ENCODE peak calls at places on chromosomes 12 and 14, in eight cellular contexts. W is body of pancreas, X is lower lobe of right lung, T is fibroblast of the aortic adventitia, I is adrenal gland, K is OCI-LY7, L is Calu3, V is MCF 10A. O is an unnamed sample.

GRCh38 chr12:77324763-77325468 is 259.5 kb upstream of the E2F7 start:
- DNase-seq in L (peak; percentile 82), K (peak; percentile 35), T (peak; percentile 68), X (peak; percentile 72), V (peak; percentile 75), I (peak; percentile 47), W (peak; percentile 61), O (peak; percentile 86)

GRCh38 chr12:43789941-43790340 is 16.2 kb downstream of the TWF1 start:
- DNase-seq in K (no peak), T (peak; percentile 81), I (no peak), W (peak; percentile 24), V (peak; percentile 10), L (no peak), X (no peak), O (no peak)

GRCh38 chr14:39114073-39114838 is at the start of gene GEMIN2:
- DNase-seq in I (peak; percentile 93), L (peak; percentile 87), K (peak; percentile 98), X (peak; percentile 95), W (peak; percentile 96), V (peak; percentile 96), T (peak; percentile 96), O (peak; percentile 89)

GRCh38 chr14:95063391-95063790 is 93.9 kb downstream of the DICER1 start:
- DNase-seq in V (no peak), X (no peak), I (no peak), K (no peak), W (no peak), T (no peak), L (no peak), O (no peak)

GRCh38 chr12:30794591-30795409 is 40.0 kb upstream of the CAPRIN2 start:
- DNase-seq in T (peak; percentile 95), L (peak; percentile 72), V (peak; percentile 92), I (peak; percentile 55), W (peak; percentile 4), K (no peak), X (no peak), O (peak; percentile 42)

GRCh38 chr12:50986961-50987737 is 34.8 kb downstream of the HIGD1C start:
- DNase-seq in I (peak; percentile 62), T (peak; percentile 75), V (peak; percentile 67), X (no peak), K (peak; percentile 72), L (peak; percentile 27), W (peak; percentile 69), O (peak; percentile 21)

GRCh38 chr12:24948452-24948815 is 467 bp downstream of the BCAT1 start:
- DNase-seq in I (no peak), K (peak; percentile 59), V (no peak), L (no peak), W (peak; percentile 17), X (no peak), T (peak; percentile 66), O (no peak)

GRCh38 chr12:103657331-103657730 is 70.3 kb downstream of the STAB2 start:
- DNase-seq in K (no peak), X (no peak), I (no peak), L (no peak), V (peak; percentile 13), T (peak; percentile 37), W (no peak), O (no peak)

GRCh38 chr12:64450711-64451486 is 1.0 kb upstream of the TBK1 start:
- DNase-seq in K (peak; percentile 44), W (no peak), V (peak; percentile 28), I (no peak), T (peak; percentile 27), L (no peak), X (no peak), O (no peak)

GRCh38 chr12:64452559-64453329 is 824 bp downstream of the TBK1 start:
- DNase-seq in X (no peak), W (peak; percentile 51), K (peak; percentile 15), V (peak; percentile 90), I (no peak), T (peak; percentile 91), L (peak; percentile 49), O (no peak)

GRCh38 chr12:64456119-64456518 is 4.2 kb downstream of the TBK1 start:
- DNase-seq in W (no peak), T (no peak), I (no peak), X (no peak), K (no peak), L (no peak), V (no peak), O (no peak)

GRCh38 chr12:64450057-64450640 is 1.8 kb upstream of the TBK1 start:
- DNase-seq in T (no peak), K (no peak), L (no peak), X (no peak), I (no peak), W (no peak), V (no peak), O (no peak)

DNA sequence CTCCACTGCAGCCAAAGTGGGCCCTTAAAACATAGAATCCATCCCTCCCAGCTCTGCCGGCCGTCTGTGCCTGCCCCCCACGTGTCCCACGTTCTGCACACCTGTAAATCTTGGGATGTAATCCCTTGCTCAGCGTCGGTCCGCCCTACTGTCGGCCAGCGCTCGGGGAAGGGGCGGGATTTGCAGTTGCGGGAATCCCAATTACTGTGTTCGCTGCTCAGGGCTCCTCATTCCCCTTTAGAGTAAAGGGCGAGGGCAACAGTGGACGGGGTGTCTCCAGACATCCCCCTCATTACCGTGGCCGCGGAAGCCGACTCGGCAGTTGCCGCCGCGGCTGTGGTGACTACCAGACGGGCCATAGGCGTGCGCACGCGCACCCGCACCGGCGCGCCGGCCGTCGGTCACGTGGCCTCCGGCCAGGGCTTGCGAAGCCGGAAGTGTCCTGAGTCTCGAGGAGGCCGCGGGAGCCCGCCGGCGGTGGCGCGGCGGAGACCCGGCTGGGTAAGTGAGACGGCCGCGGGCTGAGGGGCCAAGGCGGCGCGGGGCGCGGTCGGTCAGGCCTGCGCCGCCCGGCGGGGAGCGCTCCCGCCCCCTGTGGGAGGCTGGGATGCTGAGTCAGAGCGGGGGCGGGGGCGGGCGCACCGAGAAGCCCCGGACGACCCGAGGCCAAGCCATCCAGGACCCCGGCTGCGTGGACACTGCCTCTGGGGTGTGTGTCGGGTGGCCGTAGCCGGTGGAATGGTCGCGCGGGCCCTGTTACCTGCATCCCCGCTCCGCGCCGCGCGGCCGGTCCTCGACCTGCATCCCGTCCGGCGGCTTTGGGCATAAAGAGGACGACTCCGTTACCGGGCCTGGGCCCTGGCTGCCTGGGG is at the start of gene TBK1:
- DNase-seq in K (peak; percentile 90), L (peak; percentile 96), I (peak; percentile 91), T (peak; percentile 81), W (peak; percentile 92), X (peak; percentile 94), V (peak; percentile 81), O (peak; percentile 88)
- TF ChIP-seq CTCF in K (no peak), L (no peak), I (peak; percentile 12), T (no peak), W (no peak), X (no peak), V (no peak), O (no peak)

GRCh38 chr14:24392327-24393098 is 6.3 kb upstream of the NYNRIN start:
- DNase-seq in K (no peak), X (no peak), T (peak; percentile 57), V (peak; percentile 35), W (no peak), I (no peak), L (peak; percentile 71), O (no peak)
- TF ChIP-seq CTCF in K (peak; percentile 53), X (no peak), T (peak; percentile 22), V (no peak), W (no peak), I (no peak), L (no peak), O (no peak)

GRCh38 chr14:106838991-106839769 is 1312.8 kb downstream of the TMEM121 start:
- DNase-seq in I (no peak), K (no peak), L (no peak), W (no peak), X (no peak), V (no peak), T (no peak), O (no peak)

GRCh38 chr14:106842687-106843086 is 1316.3 kb downstream of the TMEM121 start:
- DNase-seq in X (no peak), K (peak; percentile 10), I (no peak), V (peak; percentile 29), W (peak; percentile 33), T (no peak), L (peak; percentile 79), O (no peak)

GRCh38 chr14:106837870-106838269 is 1311.5 kb downstream of the TMEM121 start:
- DNase-seq in X (no peak), I (no peak), L (no peak), V (no peak), T (no peak), K (peak; percentile 8), W (no peak), O (no peak)

GRCh38 chr14:106841701-106842100 is 1315.3 kb downstream of the TMEM121 start:
- DNase-seq in I (peak; percentile 53), W (no peak), X (no peak), K (no peak), V (peak; percentile 49), T (no peak), L (no peak), O (no peak)

DNA sequence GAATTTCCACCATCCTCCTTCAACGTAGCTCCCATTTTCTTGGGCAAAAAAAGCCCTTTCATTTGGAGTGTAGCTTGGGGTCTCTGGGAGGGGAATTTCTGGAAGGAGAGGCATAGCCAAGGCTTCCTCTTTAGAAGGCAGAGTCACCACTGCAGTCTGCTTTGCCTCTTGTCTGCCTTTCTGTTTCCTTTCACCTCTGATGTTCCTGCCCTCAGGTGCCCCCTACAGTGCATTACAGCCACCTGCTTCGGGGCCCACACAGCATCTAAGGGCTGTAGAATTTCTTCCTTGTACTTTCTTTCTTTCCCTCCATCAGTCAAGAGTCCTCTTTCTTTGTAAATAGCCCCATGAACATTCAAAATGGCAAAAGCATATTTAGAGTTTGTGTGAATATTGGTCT is 1313.9 kb downstream of the TMEM121 start:
- DNase-seq in V (no peak), I (no peak), L (no peak), X (no peak), W (no peak), T (no peak), K (peak; percentile 74), O (no peak)
- TF ChIP-seq CTCF in V (no peak), I (no peak), L (no peak), X (no peak), W (no peak), T (no peak), K (peak; percentile 71), O (no peak)

GRCh38 chr12:47741340-47741703 is 16.0 kb upstream of the ENDOU start:
- DNase-seq in X (peak; percentile 80), T (no peak), I (peak; percentile 78), V (peak; percentile 73), K (peak; percentile 56), L (peak; percentile 65), W (peak; percentile 73), O (no peak)

GRCh38 chr12:47739297-47739696 is 14.0 kb upstream of the ENDOU start:
- DNase-seq in X (no peak), L (no peak), W (no peak), K (no peak), T (no peak), I (no peak), V (no peak), O (no peak)

GRCh38 chr12:47737936-47738335 is 12.6 kb upstream of the ENDOU start:
- DNase-seq in T (no peak), L (no peak), I (no peak), X (no peak), V (no peak), K (no peak), W (no peak), O (no peak)

GRCh38 chr12:47740536-47741339 is 15.4 kb upstream of the ENDOU start:
- DNase-seq in W (no peak), K (peak; percentile 62), T (no peak), I (no peak), L (no peak), X (no peak), V (no peak), O (no peak)

DNA sequence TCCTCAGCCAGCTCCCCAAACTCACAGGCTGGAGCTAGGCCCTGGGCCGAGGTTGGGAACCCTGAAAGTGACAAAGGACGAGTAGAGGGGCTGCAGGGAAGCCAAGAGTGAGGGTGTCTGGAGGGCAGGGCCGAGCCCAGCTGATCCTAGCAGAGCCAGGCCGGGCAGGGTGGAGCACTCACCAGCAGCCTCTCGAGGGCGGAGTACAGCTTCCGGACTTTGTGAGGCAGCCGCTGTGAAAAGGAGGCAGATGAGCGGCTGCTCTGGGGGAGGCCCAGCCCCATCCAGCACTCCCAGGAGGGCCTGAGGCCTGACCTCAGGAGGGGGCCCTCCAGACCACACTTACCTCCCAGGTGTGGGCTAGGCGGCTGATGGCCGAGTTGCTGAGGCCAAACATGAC is 14.7 kb upstream of the ENDOU start:
- DNase-seq in L (no peak), V (no peak), X (no peak), K (peak; percentile 79), I (no peak), W (no peak), T (no peak), O (no peak)
- TF ChIP-seq CTCF in L (no peak), V (no peak), X (no peak), K (peak; percentile 8), I (no peak), W (no peak), T (no peak), O (no peak)

O was measured in WTC11.